ENCODE peak calls at places on chromosome 7, in eight cellular contexts. One of them, this sample, is unnamed. For H3K36me3, the result is how much of the 10 kb centered on the place peaks cover.

GRCh38 chr7:141693082-141693481 is 8.9 kb downstream of the DENND11 start:
- DNase-seq in uterus: no peak
- DNase-seq in spleen: no peak
- DNase-seq in cardiac muscle cell: no peak
- DNase-seq in PC-3: no peak
- DNase-seq in HCT116: no peak
- DNase-seq in PC-9: no peak
- DNase-seq in BE2C: no peak
- DNase-seq in this sample: no peak

GRCh38 chr7:55476071-55476803 is 96.1 kb downstream of the VOPP1 start:
- DNase-seq in uterus: no peak
- DNase-seq in spleen: peak
- DNase-seq in cardiac muscle cell: peak
- DNase-seq in PC-3: no peak
- DNase-seq in HCT116: no peak
- DNase-seq in PC-9: no peak
- DNase-seq in BE2C: no peak
- DNase-seq in this sample: no peak

GRCh38 chr7:125084196-125084595 is 154.6 kb upstream of the POT1 start:
- DNase-seq in uterus: no peak
- DNase-seq in spleen: no peak
- DNase-seq in cardiac muscle cell: peak
- DNase-seq in PC-3: no peak
- DNase-seq in HCT116: no peak
- DNase-seq in PC-9: no peak
- DNase-seq in BE2C: no peak
- DNase-seq in this sample: no peak

GRCh38 chr7:131040467-131040932 is 287.2 kb upstream of the MKLN1 start:
- DNase-seq in uterus: peak
- DNase-seq in spleen: no peak
- DNase-seq in cardiac muscle cell: peak
- DNase-seq in PC-3: peak
- DNase-seq in HCT116: peak
- DNase-seq in PC-9: peak
- DNase-seq in BE2C: peak
- DNase-seq in this sample: peak

GRCh38 chr7:24025094-24025493 is 258.9 kb upstream of the NPY start:
- DNase-seq in uterus: no peak
- DNase-seq in spleen: no peak
- DNase-seq in cardiac muscle cell: no peak
- DNase-seq in PC-3: peak
- DNase-seq in HCT116: no peak
- DNase-seq in PC-9: no peak
- DNase-seq in BE2C: no peak
- DNase-seq in this sample: no peak

GRCh38 chr7:76997381-76998262 is 34.5 kb downstream of the SPDYE17 start:
- DNase-seq in uterus: peak
- DNase-seq in spleen: no peak
- DNase-seq in cardiac muscle cell: no peak
- DNase-seq in PC-3: no peak
- DNase-seq in HCT116: no peak
- DNase-seq in PC-9: no peak
- DNase-seq in BE2C: no peak
- DNase-seq in this sample: no peak

GRCh38 chr7:113367187-113367586 is 248.8 kb upstream of the SMIM30 start:
- DNase-seq in uterus: no peak
- DNase-seq in spleen: no peak
- DNase-seq in cardiac muscle cell: no peak
- DNase-seq in PC-3: peak
- DNase-seq in HCT116: no peak
- DNase-seq in PC-9: no peak
- DNase-seq in BE2C: no peak
- DNase-seq in this sample: no peak

GRCh38 chr7:112134039-112134438 is 72.2 kb downstream of the DOCK4 start:
- DNase-seq in uterus: no peak
- DNase-seq in spleen: no peak
- DNase-seq in cardiac muscle cell: no peak
- DNase-seq in PC-3: no peak
- DNase-seq in HCT116: no peak
- DNase-seq in PC-9: no peak
- DNase-seq in BE2C: no peak
- DNase-seq in this sample: no peak

GRCh38 chr7:683526-684205 is 42.8 kb upstream of the DNAAF5 start:
- DNase-seq in uterus: peak
- DNase-seq in spleen: peak
- DNase-seq in cardiac muscle cell: no peak
- DNase-seq in PC-3: no peak
- DNase-seq in HCT116: no peak
- DNase-seq in PC-9: no peak
- DNase-seq in BE2C: no peak
- DNase-seq in this sample: no peak

GRCh38 chr7:87202208-87202607 is 17.3 kb downstream of the TMEM243 start:
- DNase-seq in uterus: no peak
- DNase-seq in spleen: no peak
- DNase-seq in cardiac muscle cell: no peak
- DNase-seq in PC-3: no peak
- DNase-seq in HCT116: no peak
- DNase-seq in PC-9: no peak
- DNase-seq in BE2C: no peak
- DNase-seq in this sample: no peak

GRCh38 chr7:28408974-28409715 is 3.2 kb upstream of the CREB5 start:
- DNase-seq in uterus: peak
- DNase-seq in spleen: peak
- DNase-seq in cardiac muscle cell: peak
- DNase-seq in PC-3: peak
- DNase-seq in HCT116: peak
- DNase-seq in PC-9: peak
- DNase-seq in BE2C: peak
- DNase-seq in this sample: peak

GRCh38 chr7:10104292-10104691 is 869.4 kb upstream of the PHF14 start:
- DNase-seq in uterus: no peak
- DNase-seq in spleen: no peak
- DNase-seq in cardiac muscle cell: no peak
- DNase-seq in PC-3: no peak
- DNase-seq in HCT116: no peak
- DNase-seq in PC-9: no peak
- DNase-seq in BE2C: no peak
- DNase-seq in this sample: no peak

GRCh38 chr7:20787658-20788057 is 972 bp upstream of the SP8 start:
- DNase-seq in uterus: no peak
- DNase-seq in spleen: no peak
- DNase-seq in cardiac muscle cell: no peak
- DNase-seq in PC-3: no peak
- DNase-seq in HCT116: no peak
- DNase-seq in PC-9: no peak
- DNase-seq in BE2C: no peak
- DNase-seq in this sample: no peak

GRCh38 chr7:98250789-98251188 is 1.2 kb downstream of the TECPR1 start:
- DNase-seq in uterus: no peak
- DNase-seq in spleen: no peak
- DNase-seq in cardiac muscle cell: no peak
- DNase-seq in PC-3: peak
- DNase-seq in HCT116: no peak
- DNase-seq in PC-9: peak
- DNase-seq in BE2C: no peak
- DNase-seq in this sample: no peak

GRCh38 chr7:108525327-108525984 is 479 bp downstream of the PNPLA8 start:
- DNase-seq in uterus: no peak
- DNase-seq in spleen: no peak
- DNase-seq in cardiac muscle cell: peak
- DNase-seq in PC-3: peak
- DNase-seq in HCT116: peak
- DNase-seq in PC-9: no peak
- DNase-seq in BE2C: no peak
- DNase-seq in this sample: peak

GRCh38 chr7:99478464-99479440 is 6.1 kb downstream of the ZNF789 start:
- DNase-seq in uterus: no peak
- DNase-seq in spleen: peak
- DNase-seq in cardiac muscle cell: no peak
- DNase-seq in PC-3: no peak
- DNase-seq in HCT116: no peak
- DNase-seq in PC-9: no peak
- DNase-seq in BE2C: no peak
- DNase-seq in this sample: no peak

GRCh38 chr7:122676466-122676865 is 22.5 kb downstream of the RNF133 start:
- DNase-seq in uterus: no peak
- DNase-seq in spleen: no peak
- DNase-seq in cardiac muscle cell: no peak
- DNase-seq in PC-3: no peak
- DNase-seq in HCT116: no peak
- DNase-seq in PC-9: no peak
- DNase-seq in BE2C: no peak
- DNase-seq in this sample: no peak

GRCh38 chr7:139571651-139572050 is 48.2 kb downstream of the CLEC2L start:
- DNase-seq in uterus: no peak
- DNase-seq in spleen: peak
- DNase-seq in cardiac muscle cell: no peak
- DNase-seq in PC-3: no peak
- DNase-seq in HCT116: no peak
- DNase-seq in PC-9: no peak
- DNase-seq in BE2C: no peak
- DNase-seq in this sample: no peak

GRCh38 chr7:99143853-99144672 is at the start of gene SMURF1:
- DNase-seq in uterus: peak
- DNase-seq in spleen: peak
- DNase-seq in cardiac muscle cell: peak
- DNase-seq in PC-3: peak
- DNase-seq in HCT116: no peak
- DNase-seq in PC-9: peak
- DNase-seq in BE2C: peak
- DNase-seq in this sample: peak

GRCh38 chr7:44814956-44815355 is 18.5 kb downstream of the PPIA start:
- DNase-seq in uterus: no peak
- DNase-seq in spleen: no peak
- DNase-seq in cardiac muscle cell: no peak
- DNase-seq in PC-3: no peak
- DNase-seq in HCT116: no peak
- DNase-seq in PC-9: no peak
- DNase-seq in BE2C: no peak
- DNase-seq in this sample: no peak

DNA sequence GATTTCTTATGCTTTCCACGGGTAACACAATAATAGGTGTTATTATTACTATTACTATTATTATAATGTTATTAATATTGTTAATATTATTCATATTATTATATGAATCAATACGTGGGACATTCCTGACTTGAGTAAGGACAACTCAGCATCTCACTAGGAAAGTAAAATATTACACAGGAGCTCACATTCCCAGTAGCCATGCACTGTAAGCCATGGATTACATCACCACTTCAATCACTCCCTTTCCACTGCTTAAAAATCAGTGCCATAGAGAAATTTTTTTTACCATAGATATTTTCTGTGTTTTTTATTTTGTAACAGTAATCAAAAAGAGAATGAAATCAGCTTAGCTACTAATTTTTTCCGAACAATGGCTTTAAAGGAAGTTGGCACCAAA is 68.5 kb upstream of the DGKI start:
- DNase-seq in uterus: no peak
- DNase-seq in spleen: no peak
- DNase-seq in cardiac muscle cell: no peak
- DNase-seq in PC-3: no peak
- DNase-seq in HCT116: no peak
- DNase-seq in PC-9: no peak
- DNase-seq in BE2C: no peak
- DNase-seq in this sample: no peak
- H3K36me3 ChIP-seq in uterus: under half
- H3K36me3 ChIP-seq in spleen: half or more
- H3K36me3 ChIP-seq in cardiac muscle cell: under half
- H3K36me3 ChIP-seq in PC-3: under half
- H3K36me3 ChIP-seq in HCT116: under half
- H3K36me3 ChIP-seq in PC-9: under half
- H3K36me3 ChIP-seq in BE2C: under half
- H3K36me3 ChIP-seq in this sample: under half

DNA sequence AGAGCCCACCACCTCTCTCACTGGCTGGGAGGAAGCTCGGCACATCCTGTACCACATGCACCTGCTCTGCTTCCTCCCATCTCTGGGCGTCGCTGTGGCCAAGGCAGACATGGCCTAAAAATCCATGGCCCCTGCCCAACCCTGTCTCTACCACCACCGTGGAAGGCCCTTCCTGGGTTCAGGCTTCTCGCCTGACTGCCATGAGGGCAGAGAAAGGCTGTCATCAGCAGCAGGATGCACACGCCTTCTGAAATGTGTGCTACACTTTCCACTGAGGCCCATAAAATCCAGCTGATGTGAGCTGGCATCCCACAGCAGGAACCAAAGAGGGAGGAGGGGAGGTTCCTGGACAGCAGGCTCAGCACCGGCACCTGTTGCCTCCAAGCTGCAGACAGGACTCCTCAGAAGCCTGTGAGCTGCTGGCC is 93.4 kb downstream of the PTPRN2 start:
- DNase-seq in uterus: no peak
- DNase-seq in spleen: peak
- DNase-seq in cardiac muscle cell: no peak
- DNase-seq in PC-3: peak
- DNase-seq in HCT116: no peak
- DNase-seq in PC-9: no peak
- DNase-seq in BE2C: no peak
- DNase-seq in this sample: no peak
- TF ChIP-seq CTCF in uterus: no peak
- TF ChIP-seq CTCF in spleen: no peak
- TF ChIP-seq CTCF in cardiac muscle cell: no peak
- TF ChIP-seq CTCF in PC-3: peak
- TF ChIP-seq CTCF in HCT116: no peak
- TF ChIP-seq CTCF in PC-9: peak
- TF ChIP-seq CTCF in BE2C: no peak
- TF ChIP-seq CTCF in this sample: no peak

DNA sequence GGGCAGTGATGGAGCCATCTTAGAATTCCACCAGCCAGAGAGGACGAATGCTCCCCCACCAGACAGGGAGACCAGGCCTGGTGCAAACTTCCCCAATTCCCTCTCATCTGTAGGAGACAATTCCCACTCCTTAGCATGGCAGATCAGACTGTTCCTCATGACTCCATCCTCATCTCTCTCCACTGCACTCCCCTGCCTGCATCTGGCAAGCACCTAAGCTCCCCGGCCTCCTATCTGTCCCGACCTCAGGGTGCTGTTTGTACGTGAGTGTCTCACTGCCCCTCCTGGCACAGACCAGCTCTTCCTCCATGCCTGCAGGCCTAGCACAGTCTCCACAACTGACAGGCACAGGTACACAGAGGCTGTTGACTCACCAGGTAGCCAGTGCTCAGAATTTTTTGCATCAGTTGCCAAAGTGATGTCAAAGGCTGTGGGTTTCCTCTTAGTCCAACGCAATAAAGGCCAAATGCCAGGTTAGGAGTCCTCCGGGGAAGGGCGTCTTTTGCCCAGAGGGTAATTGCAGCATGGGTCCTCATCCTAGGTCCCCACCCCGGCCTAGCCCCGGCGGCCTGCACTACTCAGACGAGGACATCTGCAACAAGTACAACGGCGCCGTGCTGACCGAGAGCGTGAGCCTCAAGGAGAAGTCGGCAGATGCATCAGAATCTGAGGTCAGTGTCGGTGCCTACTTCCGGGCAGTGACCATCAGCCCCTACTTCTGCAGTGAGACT is 436.8 kb upstream of the FOXK1 start:
- DNase-seq in uterus: no peak
- DNase-seq in spleen: peak
- DNase-seq in cardiac muscle cell: no peak
- DNase-seq in PC-3: peak
- DNase-seq in HCT116: no peak
- DNase-seq in PC-9: no peak
- DNase-seq in BE2C: no peak
- DNase-seq in this sample: no peak
- H3K4me3 ChIP-seq in uterus: no peak
- H3K4me3 ChIP-seq in spleen: no peak
- H3K4me3 ChIP-seq in cardiac muscle cell: no peak
- H3K4me3 ChIP-seq in PC-3: no peak
- H3K4me3 ChIP-seq in HCT116: no peak
- H3K4me3 ChIP-seq in PC-9: no peak
- H3K4me3 ChIP-seq in BE2C: no peak
- H3K4me3 ChIP-seq in this sample: no peak

GRCh38 chr7:158680754-158681153 is 23.9 kb downstream of the NCAPG2 start:
- DNase-seq in uterus: no peak
- DNase-seq in spleen: no peak
- DNase-seq in cardiac muscle cell: no peak
- DNase-seq in PC-3: no peak
- DNase-seq in HCT116: no peak
- DNase-seq in PC-9: no peak
- DNase-seq in BE2C: no peak
- DNase-seq in this sample: no peak
- H3K36me3 ChIP-seq in uterus: under half
- H3K36me3 ChIP-seq in spleen: under half
- H3K36me3 ChIP-seq in cardiac muscle cell: under half
- H3K36me3 ChIP-seq in PC-3: half or more
- H3K36me3 ChIP-seq in HCT116: under half
- H3K36me3 ChIP-seq in PC-9: under half
- H3K36me3 ChIP-seq in BE2C: half or more
- H3K36me3 ChIP-seq in this sample: under half